ENCODE peak calls at places on chromosomes 11 and 22, in seven cellular contexts. One of them, this sample, is unnamed.

GRCh38 chr11:78210000-78210608 is 21.4 kb downstream of the USP35 start:
- DNase-seq in NT2/D1: no peak
- DNase-seq in CD8-positive, alpha-beta memory T cell: no peak
- DNase-seq in tibial nerve: no peak
- DNase-seq in colonic mucosa: no peak
- DNase-seq in left ventricle myocardium inferior: peak; percentile 9
- DNase-seq in naive thymus-derived CD4-positive, alpha-beta T cell: no peak
- DNase-seq in this sample: no peak

GRCh38 chr11:35932641-35933571 is 11.0 kb upstream of the LDLRAD3 start:
- DNase-seq in NT2/D1: no peak
- DNase-seq in CD8-positive, alpha-beta memory T cell: no peak
- DNase-seq in tibial nerve: no peak
- DNase-seq in colonic mucosa: no peak
- DNase-seq in left ventricle myocardium inferior: no peak
- DNase-seq in naive thymus-derived CD4-positive, alpha-beta T cell: no peak
- DNase-seq in this sample: peak; percentile 27

GRCh38 chr11:130599073-130599654 is 150.7 kb downstream of the ADAMTS15 start:
- DNase-seq in NT2/D1: no peak
- DNase-seq in CD8-positive, alpha-beta memory T cell: no peak
- DNase-seq in tibial nerve: peak; percentile 79
- DNase-seq in colonic mucosa: no peak
- DNase-seq in left ventricle myocardium inferior: peak; percentile 78
- DNase-seq in naive thymus-derived CD4-positive, alpha-beta T cell: no peak
- DNase-seq in this sample: peak; percentile 48

GRCh38 chr11:57787920-57788716 is 26.5 kb downstream of the CTNND1 start:
- DNase-seq in NT2/D1: peak; percentile 66
- DNase-seq in CD8-positive, alpha-beta memory T cell: no peak
- DNase-seq in tibial nerve: no peak
- DNase-seq in colonic mucosa: no peak
- DNase-seq in left ventricle myocardium inferior: no peak
- DNase-seq in naive thymus-derived CD4-positive, alpha-beta T cell: no peak
- DNase-seq in this sample: peak; percentile 59

GRCh38 chr11:113675003-113675471 is 31.1 kb downstream of the TMPRSS5 start:
- DNase-seq in NT2/D1: no peak
- DNase-seq in CD8-positive, alpha-beta memory T cell: no peak
- DNase-seq in tibial nerve: no peak
- DNase-seq in colonic mucosa: no peak
- DNase-seq in left ventricle myocardium inferior: no peak
- DNase-seq in naive thymus-derived CD4-positive, alpha-beta T cell: no peak
- DNase-seq in this sample: peak; percentile 91

GRCh38 chr22:19239464-19239863 is 52.1 kb downstream of the CLTCL1 start:
- DNase-seq in NT2/D1: no peak
- DNase-seq in CD8-positive, alpha-beta memory T cell: no peak
- DNase-seq in tibial nerve: no peak
- DNase-seq in colonic mucosa: no peak
- DNase-seq in left ventricle myocardium inferior: no peak
- DNase-seq in naive thymus-derived CD4-positive, alpha-beta T cell: no peak
- DNase-seq in this sample: no peak

GRCh38 chr22:44179196-44179988 is 1.3 kb upstream of the PARVG start:
- DNase-seq in NT2/D1: no peak
- DNase-seq in CD8-positive, alpha-beta memory T cell: no peak
- DNase-seq in tibial nerve: no peak
- DNase-seq in colonic mucosa: no peak
- DNase-seq in left ventricle myocardium inferior: no peak
- DNase-seq in naive thymus-derived CD4-positive, alpha-beta T cell: no peak
- DNase-seq in this sample: no peak

GRCh38 chr22:36016656-36017055 is 12.0 kb downstream of the RBFOX2 start:
- DNase-seq in NT2/D1: no peak
- DNase-seq in CD8-positive, alpha-beta memory T cell: no peak
- DNase-seq in tibial nerve: no peak
- DNase-seq in colonic mucosa: no peak
- DNase-seq in left ventricle myocardium inferior: no peak
- DNase-seq in naive thymus-derived CD4-positive, alpha-beta T cell: no peak
- DNase-seq in this sample: peak; percentile 47

GRCh38 chr11:121930004-121930965 is 185.7 kb downstream of the BLID start:
- DNase-seq in NT2/D1: no peak
- DNase-seq in CD8-positive, alpha-beta memory T cell: no peak
- DNase-seq in tibial nerve: no peak
- DNase-seq in colonic mucosa: no peak
- DNase-seq in left ventricle myocardium inferior: no peak
- DNase-seq in naive thymus-derived CD4-positive, alpha-beta T cell: no peak
- DNase-seq in this sample: peak; percentile 52
- H3K4me3 ChIP-seq in NT2/D1: peak overlapping the region; percentile 15
- H3K4me3 ChIP-seq in CD8-positive, alpha-beta memory T cell: no peak overlapping the region
- H3K4me3 ChIP-seq in tibial nerve: peak overlapping the region; percentile 19
- H3K4me3 ChIP-seq in colonic mucosa: no peak overlapping the region
- H3K4me3 ChIP-seq in left ventricle myocardium inferior: peak overlapping the region; percentile 60
- H3K4me3 ChIP-seq in naive thymus-derived CD4-positive, alpha-beta T cell: no peak overlapping the region
- H3K4me3 ChIP-seq in this sample: peak overlapping the region; percentile 46

GRCh38 chr11:9384535-9385287 is at the start of gene IPO7:
- DNase-seq in NT2/D1: peak; percentile 91
- DNase-seq in CD8-positive, alpha-beta memory T cell: peak; percentile 77
- DNase-seq in tibial nerve: peak; percentile 76
- DNase-seq in colonic mucosa: peak; percentile 92
- DNase-seq in left ventricle myocardium inferior: peak; percentile 90
- DNase-seq in naive thymus-derived CD4-positive, alpha-beta T cell: peak; percentile 87
- DNase-seq in this sample: peak; percentile 90

GRCh38 chr11:9386901-9387300 is 2.4 kb downstream of the IPO7 start:
- DNase-seq in NT2/D1: no peak
- DNase-seq in CD8-positive, alpha-beta memory T cell: no peak
- DNase-seq in tibial nerve: no peak
- DNase-seq in colonic mucosa: no peak
- DNase-seq in left ventricle myocardium inferior: no peak
- DNase-seq in naive thymus-derived CD4-positive, alpha-beta T cell: no peak
- DNase-seq in this sample: no peak

GRCh38 chr11:9385288-9385902 is 943 bp downstream of the IPO7 start:
- DNase-seq in NT2/D1: no peak
- DNase-seq in CD8-positive, alpha-beta memory T cell: no peak
- DNase-seq in tibial nerve: no peak
- DNase-seq in colonic mucosa: no peak
- DNase-seq in left ventricle myocardium inferior: no peak
- DNase-seq in naive thymus-derived CD4-positive, alpha-beta T cell: no peak
- DNase-seq in this sample: no peak

GRCh38 chr11:9380773-9381172 is 3.7 kb upstream of the IPO7 start:
- DNase-seq in NT2/D1: no peak
- DNase-seq in CD8-positive, alpha-beta memory T cell: no peak
- DNase-seq in tibial nerve: no peak
- DNase-seq in colonic mucosa: no peak
- DNase-seq in left ventricle myocardium inferior: peak; percentile 39
- DNase-seq in naive thymus-derived CD4-positive, alpha-beta T cell: no peak
- DNase-seq in this sample: peak; percentile 28

GRCh38 chr11:9386086-9386485 is 1.6 kb downstream of the IPO7 start:
- DNase-seq in NT2/D1: no peak
- DNase-seq in CD8-positive, alpha-beta memory T cell: no peak
- DNase-seq in tibial nerve: no peak
- DNase-seq in colonic mucosa: no peak
- DNase-seq in left ventricle myocardium inferior: no peak
- DNase-seq in naive thymus-derived CD4-positive, alpha-beta T cell: no peak
- DNase-seq in this sample: no peak
- H3K4me3 ChIP-seq in NT2/D1: peak overlapping the region; percentile 99
- H3K4me3 ChIP-seq in CD8-positive, alpha-beta memory T cell: no peak overlapping the region
- H3K4me3 ChIP-seq in tibial nerve: no peak overlapping the region
- H3K4me3 ChIP-seq in colonic mucosa: no peak overlapping the region
- H3K4me3 ChIP-seq in left ventricle myocardium inferior: peak overlapping the region; percentile 97
- H3K4me3 ChIP-seq in naive thymus-derived CD4-positive, alpha-beta T cell: no peak overlapping the region
- H3K4me3 ChIP-seq in this sample: peak overlapping the region; percentile 93

DNA sequence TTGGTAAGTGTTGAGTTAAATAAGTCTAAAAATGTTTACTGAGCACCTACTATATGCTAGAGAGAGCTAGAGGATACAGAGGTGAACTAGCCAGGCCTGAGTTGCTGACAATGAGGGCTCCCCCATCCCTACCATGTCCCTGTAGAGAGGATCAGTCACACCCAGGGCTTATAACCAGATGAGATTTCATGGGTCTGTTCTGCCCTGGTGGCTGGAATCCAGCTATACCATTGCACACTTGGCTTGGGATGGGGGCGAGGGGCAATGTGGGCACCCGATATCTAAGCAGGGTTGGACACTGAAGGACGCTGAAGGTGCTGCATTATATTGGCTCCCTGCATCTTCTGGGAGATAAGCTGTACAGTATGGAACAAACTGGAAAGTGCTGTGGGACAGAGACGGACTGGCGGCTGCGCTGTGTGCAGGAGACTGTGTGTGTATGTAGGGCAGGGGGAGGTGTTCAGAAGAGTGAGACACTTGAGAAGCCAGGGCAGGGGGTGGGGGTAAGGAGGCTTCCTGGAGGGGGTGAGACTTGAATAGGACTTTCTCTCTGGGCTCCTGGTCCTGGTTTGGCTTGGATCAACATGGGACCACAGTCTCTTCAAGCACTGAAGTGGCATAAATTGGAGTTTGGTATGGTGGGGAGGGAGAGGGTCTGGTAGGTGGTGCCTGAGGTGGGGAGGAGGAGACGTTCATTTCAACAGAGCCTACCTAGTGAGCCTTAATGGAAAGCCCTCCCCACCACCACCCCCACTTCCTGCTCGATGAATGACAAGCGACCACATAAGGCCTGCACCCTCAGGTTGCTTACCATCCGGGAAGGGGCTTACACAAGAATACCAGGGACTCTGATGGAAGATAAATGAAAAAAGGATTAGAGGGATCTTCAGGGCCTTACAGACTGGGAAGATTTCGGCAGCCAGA is 1.8 kb downstream of the CD82 start:
- DNase-seq in NT2/D1: no peak
- DNase-seq in CD8-positive, alpha-beta memory T cell: no peak
- DNase-seq in tibial nerve: no peak
- DNase-seq in colonic mucosa: no peak
- DNase-seq in left ventricle myocardium inferior: no peak
- DNase-seq in naive thymus-derived CD4-positive, alpha-beta T cell: no peak
- DNase-seq in this sample: no peak
- H3K4me3 ChIP-seq in NT2/D1: no peak overlapping the region
- H3K4me3 ChIP-seq in CD8-positive, alpha-beta memory T cell: peak overlapping the region; percentile 98
- H3K4me3 ChIP-seq in tibial nerve: no peak overlapping the region
- H3K4me3 ChIP-seq in colonic mucosa: no peak overlapping the region
- H3K4me3 ChIP-seq in left ventricle myocardium inferior: peak overlapping the region; percentile 77
- H3K4me3 ChIP-seq in naive thymus-derived CD4-positive, alpha-beta T cell: peak overlapping the region; percentile 80
- H3K4me3 ChIP-seq in this sample: no peak overlapping the region

GRCh38 chr22:17366329-17366728 is 2.9 kb upstream of the CECR2 start:
- DNase-seq in NT2/D1: no peak
- DNase-seq in CD8-positive, alpha-beta memory T cell: no peak
- DNase-seq in tibial nerve: no peak
- DNase-seq in colonic mucosa: no peak
- DNase-seq in left ventricle myocardium inferior: no peak
- DNase-seq in naive thymus-derived CD4-positive, alpha-beta T cell: no peak
- DNase-seq in this sample: no peak
- H3K4me3 ChIP-seq in NT2/D1: no peak overlapping the region
- H3K4me3 ChIP-seq in CD8-positive, alpha-beta memory T cell: no peak overlapping the region
- H3K4me3 ChIP-seq in tibial nerve: no peak overlapping the region
- H3K4me3 ChIP-seq in colonic mucosa: no peak overlapping the region
- H3K4me3 ChIP-seq in left ventricle myocardium inferior: no peak overlapping the region
- H3K4me3 ChIP-seq in naive thymus-derived CD4-positive, alpha-beta T cell: no peak overlapping the region
- H3K4me3 ChIP-seq in this sample: no peak overlapping the region

DNA sequence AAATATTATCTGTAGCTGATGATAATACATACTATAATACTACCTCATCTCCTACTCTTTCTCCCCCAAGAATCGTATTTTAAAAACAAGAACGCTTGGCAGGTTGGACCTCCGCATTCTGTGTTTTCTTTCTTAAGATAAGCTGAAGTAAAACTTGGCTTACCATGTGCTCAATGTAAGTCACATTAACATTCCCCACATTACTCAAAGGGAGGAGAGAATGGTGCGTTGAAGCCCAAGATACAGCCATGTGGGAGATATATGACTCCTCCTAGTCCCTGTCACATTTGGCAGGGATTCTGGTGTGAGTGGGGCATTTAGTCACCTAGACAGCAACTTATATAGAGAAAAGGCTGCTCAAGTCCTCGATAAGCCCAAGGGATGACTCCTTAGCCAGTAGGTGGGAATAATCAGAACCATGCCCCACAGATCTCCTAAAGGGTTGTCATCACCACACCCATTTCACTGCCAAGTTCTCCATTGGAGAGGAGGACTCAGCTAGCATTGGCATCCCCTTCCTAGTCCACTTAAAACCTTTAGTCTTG is 4.6 kb downstream of the PRSS23 start:
- DNase-seq in NT2/D1: no peak
- DNase-seq in CD8-positive, alpha-beta memory T cell: no peak
- DNase-seq in tibial nerve: no peak
- DNase-seq in colonic mucosa: no peak
- DNase-seq in left ventricle myocardium inferior: no peak
- DNase-seq in naive thymus-derived CD4-positive, alpha-beta T cell: no peak
- DNase-seq in this sample: no peak
- H3K4me3 ChIP-seq in NT2/D1: no peak overlapping the region
- H3K4me3 ChIP-seq in CD8-positive, alpha-beta memory T cell: no peak overlapping the region
- H3K4me3 ChIP-seq in tibial nerve: no peak overlapping the region
- H3K4me3 ChIP-seq in colonic mucosa: no peak overlapping the region
- H3K4me3 ChIP-seq in left ventricle myocardium inferior: no peak overlapping the region
- H3K4me3 ChIP-seq in naive thymus-derived CD4-positive, alpha-beta T cell: no peak overlapping the region
- H3K4me3 ChIP-seq in this sample: no peak overlapping the region

GRCh38 chr22:45866398-45867117 is 110.4 kb downstream of the WNT7B start:
- DNase-seq in NT2/D1: no peak
- DNase-seq in CD8-positive, alpha-beta memory T cell: no peak
- DNase-seq in tibial nerve: no peak
- DNase-seq in colonic mucosa: peak; percentile 17
- DNase-seq in left ventricle myocardium inferior: no peak
- DNase-seq in naive thymus-derived CD4-positive, alpha-beta T cell: no peak
- DNase-seq in this sample: no peak
- H3K4me3 ChIP-seq in NT2/D1: no peak overlapping the region
- H3K4me3 ChIP-seq in CD8-positive, alpha-beta memory T cell: no peak overlapping the region
- H3K4me3 ChIP-seq in tibial nerve: no peak overlapping the region
- H3K4me3 ChIP-seq in colonic mucosa: no peak overlapping the region
- H3K4me3 ChIP-seq in left ventricle myocardium inferior: peak overlapping the region; percentile 46
- H3K4me3 ChIP-seq in naive thymus-derived CD4-positive, alpha-beta T cell: no peak overlapping the region
- H3K4me3 ChIP-seq in this sample: no peak overlapping the region